ENCODE peak calls at places on chromosomes 16 and 17, in six cellular contexts. X, N, Z, O, H and E are unnamed samples.

GRCh38 chr17:48023408-48024148 is 14.0 kb downstream of the COPZ2 start:
- DNase-seq in O (peak; percentile 62), X (peak; percentile 35), N (peak; percentile 97), H (no peak), Z (no peak), E (no peak)

GRCh38 chr16:17885659-17886200 is 415.0 kb upstream of the XYLT1 start:
- DNase-seq in H (no peak), O (no peak), X (no peak), N (peak; percentile 46), Z (no peak), E (no peak)

GRCh38 chr17:77422104-77422782 is 281.5 kb downstream of the SEC14L1 start:
- DNase-seq in O (no peak), N (no peak), X (no peak), H (no peak), Z (no peak), E (no peak)

GRCh38 chr17:82734987-82735866 is at the start of gene FN3K:
- DNase-seq in X (peak; percentile 41), O (peak; percentile 66), N (peak; percentile 93), Z (no peak), H (peak; percentile 82), E (peak; percentile 75)

GRCh38 chr17:50634915-50635719 is 436 bp downstream of the ABCC3 start:
- DNase-seq in O (no peak), X (no peak), N (peak; percentile 83), Z (no peak), H (no peak), E (no peak)

GRCh38 chr16:86884256-86884655 is 305.9 kb downstream of the FOXL1 start:
- DNase-seq in N (no peak), Z (no peak), X (no peak), O (no peak), H (no peak), E (no peak)

GRCh38 chr16:81558444-81559175 is 114.0 kb downstream of the CMIP start:
- DNase-seq in O (peak; percentile 34), N (peak; percentile 79), H (no peak), Z (no peak), X (no peak), E (no peak)

GRCh38 chr16:80299416-80299815 is 241.4 kb upstream of the DYNLRB2 start:
- DNase-seq in N (no peak), O (no peak), X (no peak), Z (no peak), H (peak; percentile 27), E (no peak)

GRCh38 chr16:64339052-64339770 is 782.7 kb downstream of the CDH11 start:
- DNase-seq in O (no peak), X (no peak), H (no peak), Z (peak; percentile 62), N (no peak), E (no peak)

GRCh38 chr17:2380225-2380922 is 20.5 kb downstream of the MNT start:
- DNase-seq in H (no peak), O (no peak), N (no peak), Z (no peak), X (no peak), E (no peak)

GRCh38 chr17:50630524-50631194 is 4.0 kb upstream of the ABCC3 start:
- DNase-seq in X (peak; percentile 53), Z (no peak), H (no peak), N (peak; percentile 95), O (peak; percentile 67), E (no peak)

GRCh38 chr16:47493358-47494337 is 32.5 kb downstream of the PHKB start:
- DNase-seq in Z (no peak), H (no peak), O (no peak), N (no peak), X (no peak), E (no peak)

GRCh38 chr16:11712122-11712521 is 30.5 kb downstream of the TXNDC11 start:
- DNase-seq in Z (no peak), X (no peak), H (no peak), N (no peak), O (no peak), E (no peak)

GRCh38 chr17:65074778-65075250 is 18.3 kb upstream of the GNA13 start:
- DNase-seq in N (peak; percentile 62), H (peak; percentile 93), X (no peak), O (peak; percentile 58), Z (no peak), E (no peak)

GRCh38 chr16:56858375-56858774 is 6.6 kb upstream of the SLC12A3 start:
- DNase-seq in X (no peak), Z (no peak), H (no peak), O (no peak), N (no peak), E (no peak)

GRCh38 chr17:66602659-66603363 is 232.1 kb upstream of the CACNG5 start:
- DNase-seq in H (peak; percentile 25), N (peak; percentile 70), Z (no peak), O (no peak), X (no peak), E (no peak)

GRCh38 chr17:81025756-81026155 is 9.2 kb upstream of the BAIAP2 start:
- DNase-seq in H (no peak), O (no peak), Z (no peak), X (no peak), N (no peak), E (no peak)

GRCh38 chr16:5041604-5042133 is 7.9 kb upstream of the NAGPA start:
- DNase-seq in N (no peak), H (peak; percentile 45), Z (no peak), X (no peak), O (no peak), E (peak; percentile 69)

GRCh38 chr16:88049561-88050545 is 98.6 kb downstream of the BANP start:
- DNase-seq in X (no peak), Z (no peak), H (no peak), O (no peak), N (no peak), E (no peak)

GRCh38 chr17:76271669-76272540 is 6.8 kb downstream of the UBALD2 start:
- DNase-seq in O (peak; percentile 43), H (no peak), N (peak; percentile 87), X (peak; percentile 48), Z (no peak), E (no peak)

GRCh38 chr17:77570565-77570898 is 388.0 kb upstream of the TNRC6C start:
- DNase-seq in Z (no peak), X (no peak), N (peak; percentile 42), O (no peak), H (no peak), E (no peak)

GRCh38 chr17:51391992-51392654 is 131.8 kb downstream of the UTP18 start:
- DNase-seq in O (no peak), Z (no peak), X (no peak), H (no peak), N (peak; percentile 78), E (no peak)

GRCh38 chr17:48100591-48101011 is 677 bp downstream of the CBX1 start:
- DNase-seq in H (peak; percentile 65), X (no peak), Z (no peak), N (peak; percentile 94), O (peak; percentile 35), E (no peak)

GRCh38 chr16:3101018-3101840 is 2.1 kb upstream of the ZSCAN10 start:
- DNase-seq in Z (no peak), X (no peak), N (peak; percentile 83), O (peak; percentile 46), H (peak; percentile 28), E (no peak)

GRCh38 chr16:48611329-48612137 is 1.6 kb upstream of the N4BP1 start:
- DNase-seq in N (peak; percentile 85), H (no peak), O (peak; percentile 41), X (peak; percentile 82), Z (no peak), E (no peak)

GRCh38 chr17:81926451-81927144 is 937 bp downstream of the MAFG start:
- DNase-seq in X (peak; percentile 45), Z (no peak), N (peak; percentile 91), O (peak; percentile 67), H (peak; percentile 89), E (no peak)

GRCh38 chr17:77142689-77143088 is 1.9 kb downstream of the SEC14L1 start:
- DNase-seq in N (no peak), Z (no peak), X (no peak), O (no peak), H (no peak), E (no peak)

GRCh38 chr17:56744721-56745120 is 89.0 kb downstream of the C17orf67 start:
- DNase-seq in Z (no peak), H (no peak), O (no peak), X (no peak), N (no peak), E (no peak)
- TF ChIP-seq CTCF in Z (no peak), H (no peak), O (no peak), X (no peak), N (no peak), E (no peak)

GRCh38 chr16:54930034-54930938 is at the start of gene IRX5:
- DNase-seq in Z (peak; percentile 83), H (peak; percentile 92), X (no peak), N (peak; percentile 95), O (peak; percentile 79), E (peak; percentile 50)
- TF ChIP-seq CTCF in Z (no peak), H (no peak), X (no peak), N (peak; percentile 53), O (no peak), E (no peak)

GRCh38 chr16:51161440-51162195 is 10.5 kb upstream of the SALL1 start:
- DNase-seq in H (peak; percentile 30), N (no peak), X (no peak), Z (no peak), O (no peak), E (no peak)
- TF ChIP-seq CTCF in H (no peak), N (no peak), X (no peak), Z (no peak), O (no peak), E (no peak)

DNA sequence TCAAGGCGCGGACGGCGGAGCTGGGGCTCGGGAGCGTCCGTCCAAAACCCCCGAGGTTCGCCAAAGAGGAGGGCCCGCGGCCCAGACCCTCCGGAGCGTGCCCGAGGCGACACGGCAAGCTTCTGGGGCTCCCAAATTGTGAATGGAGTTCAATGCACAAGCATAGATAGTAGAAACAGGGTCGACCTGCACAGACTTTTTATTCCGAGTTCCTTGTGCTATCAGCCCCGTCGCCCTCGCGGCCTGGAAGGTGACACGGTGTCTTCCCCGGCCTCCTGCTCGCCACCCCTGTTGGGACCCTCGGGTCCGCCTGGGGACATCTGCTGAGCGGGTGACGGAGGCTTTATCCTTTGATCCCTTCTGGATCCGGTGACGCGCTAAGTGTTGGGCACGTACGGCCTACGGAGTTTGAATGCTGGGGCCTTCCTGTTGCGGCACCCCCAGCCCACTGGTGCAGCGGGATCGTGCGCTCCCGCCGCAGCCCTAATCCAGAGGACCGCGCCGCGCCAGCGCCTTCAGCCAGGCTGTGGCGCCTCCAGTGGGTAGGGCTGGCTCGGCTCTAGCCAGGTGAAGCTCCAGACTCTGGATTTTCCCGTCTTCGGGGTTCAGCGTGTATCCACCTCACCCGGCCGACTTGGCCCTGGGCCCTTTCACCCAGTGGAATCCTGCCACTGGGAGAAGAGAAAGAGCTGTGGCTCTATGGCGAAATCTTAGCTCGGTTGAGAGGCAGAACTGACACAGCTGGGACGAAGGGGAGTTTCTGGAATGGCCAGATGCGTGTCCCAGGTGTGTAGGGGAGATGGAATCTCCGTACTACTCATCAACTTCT is 17.0 kb upstream of the NTN1 start:
- DNase-seq in N (peak; percentile 86), Z (no peak), O (peak; percentile 23), H (no peak), X (no peak), E (no peak)
- TF ChIP-seq CTCF in N (peak; percentile 65), Z (no peak), O (no peak), H (no peak), X (no peak), E (no peak)

GRCh38 chr17:59084154-59084553 is 22.5 kb downstream of the TRIM37 start:
- DNase-seq in Z (no peak), O (no peak), H (no peak), N (no peak), X (no peak), E (no peak)
- TF ChIP-seq CTCF in Z (no peak), O (no peak), H (no peak), N (no peak), X (no peak), E (no peak)